ENCODE peak calls at places on chromosomes 4 and X, in nine cellular contexts. P is body of pancreas, Y is astrocyte of the hippocampus, B is lower lobe of right lung, H is COR-L47, G is left ventricle myocardium inferior, D is OCI-M1, A is T-cell, M is MM.1S. I is an unnamed sample.

GRCh38 chr4:88007304-88008132 is at the start of gene PKD2:
- DNase-seq in P (peak), Y (peak), B (peak), H (peak), G (peak), D (peak), A (peak), M (peak), I (peak)

GRCh38 chr4:40311811-40312346 is 23.3 kb upstream of the CHRNA9 start:
- DNase-seq in P (no peak), Y (no peak), B (no peak), H (no peak), G (no peak), D (no peak), A (no peak), M (peak), I (no peak)

GRCh38 chrX:106935175-106935574 is 15.0 kb downstream of the CLDN2 start:
- DNase-seq in P (no peak), Y (no peak), B (no peak), H (no peak), G (no peak), D (no peak), A (no peak), M (no peak), I (no peak)

GRCh38 chr4:81594495-81595169 is 122.9 kb upstream of the RASGEF1B start:
- DNase-seq in P (no peak), Y (no peak), B (no peak), H (no peak), G (no peak), D (no peak), A (no peak), M (no peak), I (no peak)

GRCh38 chr4:119490335-119490734 is 138.3 kb downstream of the PDE5A start:
- DNase-seq in P (no peak), Y (peak), B (no peak), H (no peak), G (no peak), D (peak), A (no peak), M (no peak), I (no peak)

GRCh38 chr4:13907255-13907751 is 279.8 kb upstream of the BOD1L1 start:
- DNase-seq in P (peak), Y (peak), B (no peak), H (no peak), G (no peak), D (no peak), A (no peak), M (peak), I (no peak)

GRCh38 chrX:142036111-142036510 is 132.4 kb downstream of the MAGEC1 start:
- DNase-seq in P (no peak), Y (peak), B (no peak), H (no peak), G (no peak), D (no peak), A (no peak), M (no peak), I (no peak)

GRCh38 chr4:47930971-47931804 is 16.8 kb upstream of the NFXL1 start:
- DNase-seq in P (peak), Y (peak), B (no peak), H (peak), G (no peak), D (peak), A (no peak), M (no peak), I (no peak)

GRCh38 chrX:95383778-95384177 is 1300.9 kb upstream of the DIAPH2 start:
- DNase-seq in P (no peak), Y (no peak), B (no peak), H (no peak), G (no peak), D (no peak), A (no peak), M (no peak), I (no peak)

GRCh38 chr4:51895816-51896408 is 53.0 kb downstream of the DCUN1D4 start:
- DNase-seq in P (peak), Y (peak), B (no peak), H (peak), G (peak), D (peak), A (no peak), M (peak), I (peak)

I was measured in NCI-H2227 treated with DMSO at 0.1 percent for 48 hours.